ENCODE peak calls at places on chromosomes 16 and 17, in ten cellular contexts. C, J, W, S, N, H, P, Q, Z and D are unnamed samples.

GRCh38 chr16:57882206-57882605 is 79.9 kb upstream of the KIFC3 start:
- DNase-seq in C (no peak), J (no peak), W (no peak), S (no peak), N (no peak), H (no peak), P (no peak), Q (no peak), Z (no peak), D (no peak)

GRCh38 chr17:42031584-42031983 is 11.7 kb downstream of the NKIRAS2 start:
- DNase-seq in C (no peak), J (no peak), W (no peak), S (no peak), N (no peak), H (no peak), P (no peak), Q (no peak), Z (no peak), D (no peak)

GRCh38 chr16:622920-623280 is 7.9 kb upstream of the WFIKKN1 start:
- DNase-seq in C (no peak), J (no peak), W (peak; percentile 79), S (no peak), N (peak; percentile 60), H (peak; percentile 66), P (no peak), Q (no peak), Z (no peak), D (no peak)

GRCh38 chr16:75198135-75198600 is 8.8 kb downstream of the CTRB2 start:
- DNase-seq in C (no peak), J (no peak), W (no peak), S (peak; percentile 24), N (peak; percentile 70), H (no peak), P (no peak), Q (no peak), Z (peak; percentile 67), D (no peak)

GRCh38 chr16:84592718-84593117 is 25.2 kb downstream of the COTL1 start:
- DNase-seq in C (no peak), J (no peak), W (no peak), S (no peak), N (no peak), H (no peak), P (no peak), Q (no peak), Z (no peak), D (no peak)

GRCh38 chr17:18974407-18975149 is 22.6 kb downstream of the SLC5A10 start:
- DNase-seq in C (no peak), J (no peak), W (no peak), S (no peak), N (no peak), H (no peak), P (no peak), Q (no peak), Z (no peak), D (no peak)

GRCh38 chr17:65509032-65509431 is 52.4 kb downstream of the AXIN2 start:
- DNase-seq in C (no peak), J (no peak), W (no peak), S (no peak), N (no peak), H (no peak), P (no peak), Q (no peak), Z (no peak), D (no peak)

GRCh38 chr16:87644186-87644585 is 41.9 kb downstream of the JPH3 start:
- DNase-seq in C (no peak), J (no peak), W (no peak), S (no peak), N (no peak), H (no peak), P (no peak), Q (no peak), Z (no peak), D (no peak)

GRCh38 chr16:65098916-65099315 is 22.9 kb downstream of the CDH11 start:
- DNase-seq in C (no peak), J (no peak), W (no peak), S (no peak), N (no peak), H (no peak), P (peak; percentile 19), Q (no peak), Z (no peak), D (no peak)

GRCh38 chr16:65101009-65101408 is 20.9 kb downstream of the CDH11 start:
- DNase-seq in C (no peak), J (no peak), W (no peak), S (no peak), N (no peak), H (no peak), P (peak; percentile 42), Q (no peak), Z (no peak), D (no peak)

GRCh38 chr16:65102326-65102725 is 19.5 kb downstream of the CDH11 start:
- DNase-seq in C (no peak), J (no peak), W (no peak), S (no peak), N (no peak), H (no peak), P (peak; percentile 47), Q (peak; percentile 64), Z (no peak), D (no peak)

GRCh38 chr16:65097296-65097695 is 24.6 kb downstream of the CDH11 start:
- DNase-seq in C (no peak), J (no peak), W (no peak), S (no peak), N (no peak), H (no peak), P (peak; percentile 60), Q (no peak), Z (no peak), D (no peak)

GRCh38 chr16:65099607-65100006 is 22.3 kb downstream of the CDH11 start:
- DNase-seq in C (no peak), J (no peak), W (no peak), S (no peak), N (no peak), H (no peak), P (peak; percentile 7), Q (no peak), Z (no peak), D (no peak)
- TF ChIP-seq POLR2AphosphoS5 in C (no peak), J (no peak), W (no peak), S (no peak), N (no peak), H (no peak), P (no peak), Q (no peak), Z (no peak), D (no peak)

DNA sequence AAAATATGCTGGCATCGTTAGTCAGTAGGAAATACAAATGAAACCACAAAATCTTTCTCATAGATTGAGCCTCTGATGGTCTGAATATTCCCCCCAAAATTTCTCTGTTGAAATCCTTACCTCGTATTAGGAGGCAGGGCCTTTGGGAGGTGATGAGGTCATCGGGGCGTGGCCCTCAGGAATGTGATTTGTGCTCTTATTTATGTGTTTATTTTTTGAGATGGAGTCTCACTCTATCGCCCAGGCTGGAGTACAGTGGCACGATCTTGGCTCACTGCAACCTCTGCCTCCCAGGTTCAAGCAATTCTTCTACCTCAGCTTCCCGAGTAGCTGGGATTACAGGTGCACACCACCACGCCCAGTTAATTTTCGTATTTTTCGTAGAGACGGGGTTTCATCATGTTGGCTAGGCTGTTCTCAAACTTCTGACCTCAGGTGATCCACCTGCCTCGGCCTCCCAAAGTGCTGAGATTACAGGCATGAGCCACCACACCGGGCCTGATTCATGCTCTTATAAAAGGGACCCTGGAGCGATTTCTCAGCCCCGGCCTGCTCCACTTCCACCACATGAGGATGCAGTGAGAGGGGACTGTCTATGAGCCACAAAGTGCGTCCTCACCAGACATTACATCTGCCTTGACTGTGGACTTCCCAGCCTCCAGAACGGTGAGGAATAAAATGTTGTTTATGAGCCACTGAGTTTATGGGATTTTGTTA is 53.1 kb downstream of the DNAH17 start:
- DNase-seq in C (no peak), J (no peak), W (no peak), S (no peak), N (peak; percentile 41), H (no peak), P (no peak), Q (no peak), Z (no peak), D (no peak)
- H3K27me3 ChIP-seq in C (no peaks in the 10 kb centered on the region), J (no peaks in the 10 kb centered on the region), W (peaks cover 51% of the 10 kb centered on the region), S (no peaks in the 10 kb centered on the region), N (no peaks in the 10 kb centered on the region), H (no peaks in the 10 kb centered on the region), P (no peaks in the 10 kb centered on the region), Q (peaks cover 6% of the 10 kb centered on the region), Z (no peaks in the 10 kb centered on the region), D (no peaks in the 10 kb centered on the region)

DNA sequence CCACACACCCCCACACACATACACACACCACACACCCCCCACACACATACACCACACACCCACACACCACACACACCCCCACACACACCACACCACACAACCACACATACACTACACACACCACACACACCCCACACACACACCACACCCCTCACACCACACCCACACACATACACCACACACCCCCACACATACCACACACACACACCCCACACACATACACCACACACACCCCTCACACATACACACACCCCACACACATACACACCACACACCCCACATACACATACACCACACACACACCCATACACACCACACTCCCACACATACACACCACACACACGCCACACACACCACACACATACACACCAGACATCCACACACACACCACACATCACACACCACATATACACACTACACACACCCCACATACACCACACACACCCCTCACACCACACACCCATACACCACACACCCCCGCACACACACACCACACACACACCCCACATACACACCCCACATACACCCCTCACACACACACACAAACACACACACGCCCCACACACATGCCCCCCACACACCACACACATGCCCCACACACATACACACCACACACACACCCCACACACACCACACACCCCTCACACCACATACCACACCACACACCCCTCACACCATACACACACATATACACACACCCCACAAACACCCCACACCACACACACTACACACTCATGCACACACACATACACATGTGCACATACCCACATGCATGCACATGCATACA is 25.9 kb upstream of the GSG1L start:
- DNase-seq in C (no peak), J (no peak), W (no peak), S (no peak), N (no peak), H (no peak), P (no peak), Q (no peak), Z (no peak), D (no peak)
- TF ChIP-seq POLR2AphosphoS5 in C (peak; percentile 46), J (no peak), W (no peak), S (no peak), N (no peak), H (no peak), P (no peak), Q (no peak), Z (no peak), D (no peak)

GRCh38 chr17:79842136-79842655 is 3.0 kb upstream of the CBX4 start:
- DNase-seq in C (no peak), J (no peak), W (no peak), S (no peak), N (no peak), H (no peak), P (no peak), Q (no peak), Z (no peak), D (no peak)

GRCh38 chr17:79841369-79842135 is 2.3 kb upstream of the CBX4 start:
- DNase-seq in C (no peak), J (no peak), W (no peak), S (no peak), N (peak; percentile 81), H (no peak), P (no peak), Q (no peak), Z (no peak), D (no peak)

GRCh38 chr17:79839363-79840203 is at the start of gene CBX4:
- DNase-seq in C (no peak), J (peak; percentile 96), W (peak; percentile 96), S (peak; percentile 97), N (peak; percentile 99), H (peak; percentile 98), P (peak; percentile 98), Q (peak; percentile 97), Z (peak; percentile 97), D (peak; percentile 96)

GRCh38 chr17:79840204-79840988 is 1.2 kb upstream of the CBX4 start:
- DNase-seq in C (no peak), J (peak; percentile 72), W (no peak), S (peak; percentile 75), N (peak; percentile 88), H (peak; percentile 92), P (no peak), Q (peak; percentile 67), Z (no peak), D (peak; percentile 52)

GRCh38 chr17:79840989-79841286 is 1.7 kb upstream of the CBX4 start:
- DNase-seq in C (no peak), J (no peak), W (no peak), S (no peak), N (no peak), H (no peak), P (no peak), Q (no peak), Z (no peak), D (no peak)
- H3K27me3 ChIP-seq in C (peaks cover 22% of the 10 kb centered on the region), J (peaks cover 17% of the 10 kb centered on the region), W (no peaks in the 10 kb centered on the region), S (peaks cover 46% of the 10 kb centered on the region), N (peaks cover 65% of the 10 kb centered on the region), H (peaks cover 37% of the 10 kb centered on the region), P (peaks cover 51% of the 10 kb centered on the region), Q (peaks cover 43% of the 10 kb centered on the region), Z (peaks cover 34% of the 10 kb centered on the region), D (peaks cover 37% of the 10 kb centered on the region)